ENCODE peak calls at places on chromosomes 4 and X, in six cellular contexts. P is SHP77 treated with DMSO at 0.1 percent for 48 hours; N is ecto neural progenitor cell; B is D341Med; Q is activated T-cell treated with anti-CD3 and anti-CD28 coated beads, Interleukin-2, amount 50 U/mL, for 72 hours; R is AG08396. L is an unnamed sample.

GRCh38 chrX:66717926-66718325 is 79.0 kb upstream of the EDA2R start:
- DNase-seq in P (no peak), N (no peak), B (no peak), Q (no peak), R (no peak), L (no peak)

GRCh38 chr4:71270901-71271300 is 67.9 kb upstream of the SLC4A4 start:
- DNase-seq in P (peak; percentile 35), N (no peak), B (peak; percentile 58), Q (peak; percentile 30), R (no peak), L (peak; percentile 54)

GRCh38 chrX:106284431-106285025 is 116.4 kb downstream of the PWWP3B start:
- DNase-seq in P (no peak), N (no peak), B (no peak), Q (no peak), R (no peak), L (no peak)

GRCh38 chrX:88613338-88613737 is 133.7 kb upstream of the CPXCR1 start:
- DNase-seq in P (no peak), N (no peak), B (no peak), Q (no peak), R (no peak), L (peak; percentile 19)

GRCh38 chrX:11886745-11887144 is 128.7 kb downstream of the MSL3 start:
- DNase-seq in P (no peak), N (no peak), B (no peak), Q (no peak), R (no peak), L (no peak)

GRCh38 chrX:115449742-115450141 is 111.2 kb upstream of the PLS3 start:
- DNase-seq in P (no peak), N (no peak), B (no peak), Q (no peak), R (no peak), L (no peak)

GRCh38 chrX:148804579-148804978 is 304.2 kb downstream of the AFF2 start:
- DNase-seq in P (no peak), N (no peak), B (no peak), Q (no peak), R (no peak), L (no peak)

GRCh38 chr4:186161138-186161537 is 30.2 kb upstream of the CYP4V2 start:
- DNase-seq in P (peak; percentile 5), N (no peak), B (no peak), Q (peak; percentile 32), R (no peak), L (no peak)

GRCh38 chr4:76198411-76199237 is 15.0 kb downstream of the SCARB2 start:
- DNase-seq in P (peak; percentile 95), N (no peak), B (peak; percentile 63), Q (peak; percentile 80), R (peak; percentile 49), L (peak; percentile 28)

GRCh38 chr4:26056406-26056805 is 142.4 kb downstream of the SMIM20 start:
- DNase-seq in P (no peak), N (no peak), B (no peak), Q (no peak), R (no peak), L (no peak)

GRCh38 chrX:133440797-133441163 is 25.5 kb upstream of the GPC4 start:
- DNase-seq in P (no peak), N (no peak), B (no peak), Q (no peak), R (no peak), L (no peak)

GRCh38 chr4:40264995-40265909 is 68.4 kb downstream of the RHOH start:
- DNase-seq in P (no peak), N (peak; percentile 74), B (no peak), Q (peak; percentile 38), R (no peak), L (no peak)

GRCh38 chrX:74450803-74451449 is 29.6 kb downstream of the SLC16A2 start:
- DNase-seq in P (no peak), N (no peak), B (no peak), Q (peak; percentile 29), R (peak; percentile 65), L (no peak)

GRCh38 chrX:133414399-133415275 is 652 bp downstream of the GPC4 start:
- DNase-seq in P (no peak), N (peak; percentile 55), B (peak; percentile 41), Q (peak; percentile 1), R (peak; percentile 29), L (peak; percentile 0)

GRCh38 chrX:331772-332495 is 13.3 kb upstream of the GTPBP6 start:
- DNase-seq in P (no peak), N (no peak), B (no peak), Q (no peak), R (no peak), L (no peak)

GRCh38 chr4:41359069-41359769 is 102.5 kb downstream of the UCHL1 start:
- DNase-seq in P (no peak), N (peak; percentile 62), B (peak; percentile 59), Q (no peak), R (peak; percentile 12), L (no peak)

GRCh38 chrX:55450259-55450658 is 1.7 kb upstream of the MAGEH1 start:
- DNase-seq in P (no peak), N (no peak), B (peak; percentile 3), Q (no peak), R (peak; percentile 2), L (no peak)

GRCh38 chrX:150847088-150847487 is 51.4 kb downstream of the CD99L2 start:
- DNase-seq in P (no peak), N (no peak), B (no peak), Q (no peak), R (no peak), L (no peak)

L was measured in ACHN.